ENCODE peak calls at places on chromosome 14, in six cellular contexts. X is activated CD4-positive, alpha-beta T cell treated with anti-CD3 and anti-CD28 coated beads, Interleukin-2, amount 50 U/mL, for 4 hours; K is stimulated activated CD4-positive, alpha-beta T cell treated with anti-CD3 and anti-CD28 coated beads, Interleukin-15, amount 100 ng/mL, for 24 hours; M is small intestine; U is memory B cell; L is NCI-H345. S is an unnamed sample.

GRCh38 chr14:75259510-75259855 is 19.1 kb upstream of the FOS start:
- DNase-seq in X (no peak), K (no peak), M (no peak), U (no peak), L (no peak), S (peak; percentile 58)

GRCh38 chr14:104378636-104379225 is 200.8 kb upstream of the C14orf180 start:
- DNase-seq in X (no peak), K (no peak), M (no peak), U (no peak), L (peak; percentile 51), S (no peak)

GRCh38 chr14:93295541-93296220 is 37.2 kb downstream of the BTBD7 start:
- DNase-seq in X (no peak), K (no peak), M (no peak), U (no peak), L (no peak), S (no peak)

GRCh38 chr14:62670526-62670925 is 374.7 kb downstream of the KCNH5 start:
- DNase-seq in X (no peak), K (no peak), M (no peak), U (no peak), L (no peak), S (no peak)

GRCh38 chr14:64706119-64706465 is 1.9 kb downstream of the PLEKHG3 start:
- DNase-seq in X (no peak), K (no peak), M (no peak), U (no peak), L (no peak), S (no peak)

GRCh38 chr14:72332054-72332453 is 399.8 kb downstream of the RGS6 start:
- DNase-seq in X (no peak), K (no peak), M (no peak), U (no peak), L (no peak), S (no peak)

GRCh38 chr14:92122351-92122677 is 545 bp downstream of the CPSF2 start:
- DNase-seq in X (peak; percentile 7), K (peak; percentile 26), M (peak; percentile 43), U (no peak), L (peak; percentile 26), S (no peak)

GRCh38 chr14:77708749-77709148 is 846 bp downstream of the SLIRP start:
- DNase-seq in X (no peak), K (no peak), M (peak; percentile 37), U (no peak), L (no peak), S (no peak)

GRCh38 chr14:24659916-24660570 is 26.1 kb upstream of the GZMB start:
- DNase-seq in X (no peak), K (no peak), M (no peak), U (no peak), L (no peak), S (no peak)

GRCh38 chr14:90400904-90401561 is 4.2 kb downstream of the CALM1 start:
- DNase-seq in X (no peak), K (no peak), M (no peak), U (no peak), L (no peak), S (no peak)

GRCh38 chr14:34837801-34838322 is 37.3 kb downstream of the BAZ1A start:
- DNase-seq in X (no peak), K (no peak), M (no peak), U (no peak), L (no peak), S (no peak)